ENCODE peak calls at places on chromosome 14, in eight cellular contexts. J is A549, L is IMR-90, N is NB4, Y is stomach, K is GM12892, R is lower leg skin, O is uterus. S is an unnamed sample.

GRCh38 chr14:32469388-32470160 is 140.5 kb downstream of the AKAP6 start:
- DNase-seq in Y (no peak), K (no peak), R (no peak), N (peak; percentile 37), O (no peak), L (peak; percentile 76), J (peak; percentile 15), S (no peak)

GRCh38 chr14:53882684-53883083 is 73.9 kb downstream of the BMP4 start:
- DNase-seq in O (no peak), K (no peak), N (no peak), R (no peak), Y (no peak), J (no peak), L (peak; percentile 17), S (no peak)

GRCh38 chr14:40164083-40164482 is 731.9 kb upstream of the FBXO33 start:
- DNase-seq in Y (no peak), N (no peak), K (no peak), R (no peak), J (no peak), O (no peak), L (no peak), S (no peak)

GRCh38 chr14:98385851-98386250 is 886.1 kb downstream of the BCL11B start:
- DNase-seq in J (no peak), K (no peak), O (no peak), N (no peak), L (no peak), R (no peak), Y (no peak), S (no peak)

GRCh38 chr14:74519316-74520074 is 25.9 kb downstream of the ISCA2 start:
- DNase-seq in Y (no peak), O (no peak), L (no peak), K (no peak), N (no peak), R (no peak), J (no peak), S (no peak)

GRCh38 chr14:82667006-82667405 is 1133.4 kb upstream of the SEL1L start:
- DNase-seq in J (no peak), L (no peak), R (no peak), Y (no peak), N (no peak), O (no peak), K (no peak), S (no peak)

GRCh38 chr14:104016873-104017650 is 68.4 kb upstream of the ASPG start:
- DNase-seq in L (no peak), O (no peak), R (no peak), J (no peak), K (no peak), Y (no peak), N (peak; percentile 11), S (no peak)

GRCh38 chr14:41872906-41873305 is 266.2 kb downstream of the LRFN5 start:
- DNase-seq in O (no peak), K (no peak), J (no peak), R (no peak), L (peak; percentile 24), N (no peak), Y (no peak), S (no peak)

GRCh38 chr14:103770902-103771301 is 55.3 kb downstream of the ZFYVE21 start:
- DNase-seq in N (peak; percentile 27), O (no peak), Y (no peak), K (no peak), J (no peak), R (no peak), L (no peak), S (no peak)

GRCh38 chr14:101444116-101444515 is 117.2 kb upstream of the DIO3 start:
- DNase-seq in L (peak; percentile 65), O (no peak), R (no peak), K (no peak), N (peak; percentile 50), Y (no peak), J (peak; percentile 54), S (no peak)

GRCh38 chr14:61836184-61836583 is 74.0 kb downstream of the SNAPC1 start:
- DNase-seq in N (no peak), L (peak; percentile 64), K (no peak), Y (no peak), O (no peak), R (no peak), J (no peak), S (no peak)

GRCh38 chr14:39015360-39015961 is 87.6 kb downstream of the SEC23A start:
- DNase-seq in R (no peak), O (no peak), K (peak; percentile 15), J (peak; percentile 46), Y (no peak), L (peak; percentile 59), N (peak; percentile 56), S (no peak)

GRCh38 chr14:105495101-105495989 is 4.3 kb downstream of the TEDC1 start:
- DNase-seq in K (peak; percentile 10), N (no peak), R (peak; percentile 86), Y (no peak), J (no peak), L (no peak), O (no peak), S (peak; percentile 67)

GRCh38 chr14:53581497-53581896 is 375.1 kb downstream of the BMP4 start:
- DNase-seq in L (no peak), O (no peak), J (no peak), K (no peak), N (no peak), R (no peak), Y (no peak), S (no peak)

GRCh38 chr14:89618309-89618708 is 201.3 kb upstream of the FOXN3 start:
- DNase-seq in N (peak; percentile 25), L (no peak), R (no peak), K (no peak), Y (no peak), J (no peak), O (no peak), S (no peak)

GRCh38 chr14:101182476-101182875 is 279.0 kb upstream of the RTL1 start:
- DNase-seq in L (no peak), R (no peak), O (no peak), Y (peak; percentile 10), J (no peak), N (no peak), K (no peak), S (no peak)

GRCh38 chr14:21300892-21301291 is 21.0 kb downstream of the RPGRIP1 start:
- DNase-seq in O (no peak), R (no peak), K (no peak), N (peak; percentile 69), J (no peak), Y (peak; percentile 29), L (no peak), S (no peak)

GRCh38 chr14:33682746-33683145 is 268.1 kb downstream of the EGLN3 start:
- DNase-seq in O (peak; percentile 32), R (no peak), Y (peak; percentile 26), L (peak; percentile 40), N (no peak), J (no peak), K (no peak), S (no peak)

GRCh38 chr14:67680121-67680602 is 5.7 kb upstream of the VTI1B start:
- DNase-seq in K (peak; percentile 43), N (peak; percentile 71), L (peak; percentile 98), Y (no peak), O (no peak), J (no peak), R (no peak), S (no peak)

GRCh38 chr14:65249471-65250161 is 147.3 kb upstream of the MAX start:
- DNase-seq in N (no peak), K (no peak), J (no peak), Y (no peak), R (peak; percentile 61), L (no peak), O (no peak), S (no peak)
- TF ChIP-seq POLR2A in N (no peak), K (no peak), J (no peak), Y (no peak), R (no peak), L (no peak), O (no peak), S (no peak)

DNA sequence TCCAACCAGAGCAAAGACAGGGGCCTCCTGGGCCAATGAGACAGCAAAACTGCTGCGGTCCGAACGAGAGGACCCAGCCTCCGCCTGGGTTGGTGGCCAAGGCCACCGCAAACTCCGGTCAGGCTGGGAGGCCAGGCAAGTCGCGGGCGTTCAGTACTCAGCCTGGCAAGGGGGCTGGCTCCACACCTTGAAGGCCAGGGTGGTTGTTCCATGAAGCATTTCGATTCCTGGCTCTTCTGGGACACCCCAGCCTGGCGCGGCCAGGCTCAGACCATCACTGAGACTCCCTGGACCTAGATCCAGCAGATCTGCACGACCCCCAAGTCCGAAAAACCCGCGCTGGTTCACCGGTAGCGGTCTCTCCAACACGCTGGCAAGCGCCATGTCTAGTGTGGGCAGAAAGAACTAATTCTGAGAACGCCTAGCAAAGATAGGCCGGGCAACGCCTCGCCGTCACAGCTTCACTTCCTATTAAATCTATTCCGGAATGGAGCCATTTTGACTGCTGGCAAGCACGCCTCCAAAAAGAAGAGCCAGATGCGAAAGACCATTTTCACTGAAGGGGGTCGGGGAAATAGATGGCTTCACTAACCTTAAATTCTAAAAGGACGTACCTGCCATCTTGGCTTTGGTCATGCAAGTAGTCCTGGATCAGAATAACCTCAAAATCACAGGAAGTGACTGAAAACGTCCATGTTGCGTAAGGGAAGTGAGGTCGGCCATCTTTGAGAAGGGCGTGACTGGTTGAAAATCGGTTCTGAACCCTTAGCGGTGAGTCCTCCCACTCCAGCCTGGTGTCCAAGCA is at the start of gene PSMB5:
- DNase-seq in O (peak; percentile 93), J (peak; percentile 98), N (peak; percentile 97), Y (peak; percentile 91), L (peak; percentile 96), K (peak; percentile 89), R (peak; percentile 96), S (peak; percentile 94)
- TF ChIP-seq POLR2A in O (no peak), J (peak; percentile 80), N (peak; percentile 82), Y (no peak), L (peak; percentile 87), K (peak; percentile 79), R (no peak), S (peak; percentile 46)

DNA sequence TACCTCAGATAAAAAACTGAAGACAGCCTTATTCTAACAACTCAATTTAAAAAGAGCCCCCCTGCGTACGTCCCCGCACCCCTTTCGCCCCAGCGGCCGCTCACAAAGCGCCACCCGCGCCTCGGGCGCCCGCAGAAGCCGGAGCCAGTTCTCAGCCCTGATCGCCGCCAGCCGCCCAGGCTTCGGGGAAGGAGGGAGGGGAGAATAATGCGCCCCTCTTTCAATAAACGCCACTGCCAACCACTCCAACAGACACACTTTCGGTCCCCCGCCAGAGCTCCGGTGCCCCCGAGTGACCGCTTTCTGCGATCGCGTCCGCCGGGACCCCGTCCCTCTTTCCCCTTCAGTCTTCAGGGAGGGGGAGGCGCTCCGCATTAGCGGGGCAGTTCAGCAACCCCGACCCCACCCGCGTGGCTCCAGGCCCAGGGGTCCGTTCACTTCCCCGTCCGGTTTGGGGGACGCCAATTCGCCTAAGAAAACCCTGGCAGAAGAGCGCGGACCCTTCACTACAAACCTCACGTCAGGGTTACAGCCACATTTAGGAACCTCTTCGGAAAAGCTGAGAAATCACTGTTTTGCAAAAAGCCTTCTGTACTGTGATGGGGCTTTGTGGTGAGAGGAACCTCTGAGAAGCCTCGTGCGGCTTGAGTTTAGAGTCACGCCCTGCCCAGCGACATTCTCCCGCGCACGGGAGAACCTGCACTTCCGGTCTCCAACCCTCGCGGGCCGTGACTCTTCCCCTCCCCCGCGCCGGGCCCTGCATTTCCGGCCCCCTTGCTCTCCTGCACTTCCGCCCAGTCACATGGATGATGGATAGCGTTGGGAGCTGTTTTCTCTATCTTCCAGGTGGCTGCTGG is 18.7 kb downstream of the FOXG1 start:
- DNase-seq in J (no peak), R (no peak), O (no peak), Y (no peak), K (no peak), N (no peak), L (peak; percentile 0), S (no peak)
- TF ChIP-seq POLR2A in J (no peak), R (no peak), O (no peak), Y (no peak), K (peak; percentile 30), N (no peak), L (no peak), S (no peak)

GRCh38 chr14:63852817-63853730 is at the start of gene SYNE2:
- DNase-seq in J (peak; percentile 82), O (peak; percentile 67), N (peak; percentile 59), K (peak; percentile 85), R (peak; percentile 95), Y (peak; percentile 85), L (peak; percentile 65), S (peak; percentile 81)
- TF ChIP-seq POLR2A in J (peak; percentile 49), O (peak; percentile 77), N (no peak), K (peak; percentile 48), R (no peak), Y (no peak), L (no peak), S (no peak)